ENCODE peak calls at places on chromosomes 6 and 20, in seven cellular contexts. Z, H, I, A, P, L and F are unnamed samples.

GRCh38 chr6:52286798-52287432 is 2.4 kb upstream of the MCM3 start:
- DNase-seq in L (peak; percentile 77), Z (peak; percentile 77), P (peak; percentile 57), H (peak; percentile 48), A (no peak), I (peak; percentile 17), F (peak; percentile 35)

GRCh38 chr6:83884523-83884922 is 25.0 kb downstream of the CYB5R4 start:
- DNase-seq in P (peak; percentile 22), I (no peak), Z (no peak), A (no peak), H (no peak), L (no peak), F (no peak)

GRCh38 chr20:50169329-50169823 is 15.9 kb upstream of the PEDS1 start:
- DNase-seq in I (no peak), L (peak; percentile 86), A (no peak), H (peak; percentile 81), Z (peak; percentile 76), P (peak; percentile 84), F (peak; percentile 87)

GRCh38 chr6:4675086-4675485 is 101.1 kb upstream of the CDYL start:
- DNase-seq in A (no peak), L (no peak), Z (no peak), H (no peak), P (no peak), I (no peak), F (no peak)

GRCh38 chr6:166776571-166776970 is 149.5 kb upstream of the RPS6KA2 start:
- DNase-seq in L (no peak), I (no peak), H (no peak), A (no peak), Z (no peak), P (no peak), F (no peak)

GRCh38 chr6:27296106-27296783 is 15.8 kb downstream of the POM121L2 start:
- DNase-seq in A (no peak), L (no peak), I (no peak), H (no peak), Z (no peak), P (no peak), F (no peak)

GRCh38 chr6:139262519-139263300 is 29.1 kb downstream of the TXLNB start:
- DNase-seq in L (no peak), I (peak; percentile 23), A (no peak), H (no peak), Z (no peak), P (peak; percentile 35), F (no peak)

GRCh38 chr6:115717062-115717461 is 343.6 kb downstream of the FRK start:
- DNase-seq in I (no peak), P (no peak), Z (no peak), L (no peak), H (no peak), A (no peak), F (no peak)

GRCh38 chr6:63440594-63440993 is 120.8 kb upstream of the LGSN start:
- DNase-seq in P (no peak), A (no peak), L (no peak), I (no peak), Z (no peak), H (no peak), F (no peak)

GRCh38 chr20:44768854-44769480 is 23.3 kb downstream of the KCNK15 start:
- DNase-seq in A (no peak), H (no peak), I (no peak), P (no peak), Z (no peak), L (no peak), F (no peak)

GRCh38 chr6:122838060-122838780 is 49.2 kb downstream of the SMPDL3A start:
- DNase-seq in Z (no peak), A (no peak), P (no peak), H (no peak), L (no peak), I (no peak), F (no peak)

GRCh38 chr6:35142578-35142977 is 1.4 kb upstream of the TCP11 start:
- DNase-seq in A (no peak), I (no peak), H (no peak), Z (no peak), P (no peak), L (no peak), F (no peak)

GRCh38 chr6:114707081-114707480 is 364.3 kb upstream of the HS3ST5 start:
- DNase-seq in L (no peak), Z (no peak), I (no peak), H (no peak), A (no peak), P (no peak), F (no peak)

DNA sequence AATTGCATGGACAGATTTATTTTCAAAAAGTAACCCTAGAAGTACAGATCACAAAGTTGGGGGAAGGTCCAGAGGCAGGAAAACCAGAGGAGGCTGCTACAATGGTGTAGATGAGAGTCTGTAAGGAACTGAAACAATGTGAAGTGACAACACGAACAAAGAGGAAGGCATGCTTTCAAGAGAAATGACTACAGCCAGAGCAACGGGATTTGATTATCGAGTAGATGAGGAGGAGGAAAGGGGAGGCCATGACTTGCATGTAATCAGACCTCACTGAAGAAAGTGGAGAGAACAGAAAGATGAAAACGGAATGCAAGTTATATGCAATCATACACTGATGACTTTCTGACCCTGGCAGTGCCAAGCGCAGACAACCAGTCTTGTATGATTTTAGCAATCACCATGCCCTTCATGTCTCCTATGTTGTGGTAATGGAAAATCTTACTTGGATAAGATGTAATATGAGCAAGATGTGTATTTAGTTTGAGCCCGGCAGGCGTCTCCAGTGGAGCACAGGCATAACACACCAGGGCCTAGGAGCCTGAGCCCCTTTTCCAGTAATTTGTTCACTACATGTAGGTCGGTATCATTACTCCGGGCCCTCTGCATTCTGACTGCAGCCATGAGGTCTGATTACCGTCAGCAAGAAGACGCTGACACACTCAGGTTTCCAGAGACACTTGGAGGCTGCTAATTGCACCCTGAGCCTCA is 34.0 kb upstream of the FAM83C start:
- DNase-seq in H (no peak), A (no peak), P (no peak), L (no peak), I (no peak), Z (no peak), F (no peak)
- H3K27me3 ChIP-seq in H (no peaks in the 10 kb centered on the region), A (no peaks in the 10 kb centered on the region), P (no peaks in the 10 kb centered on the region), L (no peaks in the 10 kb centered on the region), I (no peaks in the 10 kb centered on the region), Z (no peaks in the 10 kb centered on the region), F (no peaks in the 10 kb centered on the region)

DNA sequence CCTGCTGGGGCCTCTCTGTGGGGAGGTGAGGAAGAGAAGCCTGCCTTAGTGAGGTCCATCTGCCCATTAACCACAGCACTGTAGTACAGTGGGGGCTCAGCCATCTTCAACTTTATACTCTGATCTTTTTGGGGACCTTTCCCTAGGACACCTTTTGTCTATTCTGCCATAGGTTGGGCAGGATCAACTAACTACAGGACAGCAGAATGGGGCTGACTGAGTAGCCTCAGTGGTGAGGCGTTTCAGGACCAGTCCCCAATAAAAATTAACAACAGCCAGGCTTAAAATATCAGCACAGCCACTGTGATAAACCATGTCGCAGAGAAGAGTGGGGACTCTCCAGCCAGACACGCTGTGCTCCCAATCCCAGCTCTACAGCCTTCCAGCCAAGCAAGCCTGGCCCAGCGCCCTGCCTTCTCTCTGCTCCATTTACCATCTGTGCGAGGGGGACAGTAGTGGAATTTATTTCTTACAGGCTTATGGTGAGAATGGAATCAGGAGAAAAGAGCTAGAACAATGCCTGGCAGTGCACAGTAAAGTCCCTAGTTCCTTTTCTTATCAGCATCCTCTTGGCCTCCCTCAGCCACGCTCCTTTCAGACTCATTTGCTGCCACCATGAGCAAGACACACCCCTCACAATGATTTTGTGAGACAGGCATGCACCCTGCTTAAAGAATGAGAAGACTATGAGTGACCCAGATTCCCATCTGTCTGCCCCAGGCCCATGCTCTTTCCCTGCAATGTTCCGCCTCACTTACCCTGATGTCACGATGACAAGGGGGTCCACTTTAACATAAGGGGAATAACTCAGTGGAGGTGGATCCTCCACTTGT is 75.4 kb downstream of the SLC22A23 start:
- DNase-seq in Z (no peak), H (no peak), P (no peak), I (no peak), L (peak; percentile 81), A (no peak), F (no peak)
- H3K27ac ChIP-seq in Z (no peak overlapping the region), H (no peak overlapping the region), P (no peak overlapping the region), I (no peak overlapping the region), L (no peak overlapping the region), A (peak overlapping the region; percentile 87), F (peak overlapping the region; percentile 37)

GRCh38 chr6:108156938-108157233 is 8.9 kb upstream of the NR2E1 start:
- DNase-seq in Z (no peak), A (no peak), L (no peak), H (no peak), I (no peak), P (no peak), F (no peak)

GRCh38 chr6:108157972-108158441 is 7.8 kb upstream of the NR2E1 start:
- DNase-seq in P (no peak), Z (no peak), H (no peak), A (no peak), I (no peak), L (no peak), F (no peak)

GRCh38 chr6:108157234-108157971 is 8.4 kb upstream of the NR2E1 start:
- DNase-seq in H (no peak), Z (no peak), A (no peak), I (no peak), L (no peak), P (no peak), F (no peak)

GRCh38 chr6:108160009-108160408 is 5.8 kb upstream of the NR2E1 start:
- DNase-seq in P (no peak), Z (no peak), L (no peak), H (no peak), I (no peak), A (no peak), F (no peak)

DNA sequence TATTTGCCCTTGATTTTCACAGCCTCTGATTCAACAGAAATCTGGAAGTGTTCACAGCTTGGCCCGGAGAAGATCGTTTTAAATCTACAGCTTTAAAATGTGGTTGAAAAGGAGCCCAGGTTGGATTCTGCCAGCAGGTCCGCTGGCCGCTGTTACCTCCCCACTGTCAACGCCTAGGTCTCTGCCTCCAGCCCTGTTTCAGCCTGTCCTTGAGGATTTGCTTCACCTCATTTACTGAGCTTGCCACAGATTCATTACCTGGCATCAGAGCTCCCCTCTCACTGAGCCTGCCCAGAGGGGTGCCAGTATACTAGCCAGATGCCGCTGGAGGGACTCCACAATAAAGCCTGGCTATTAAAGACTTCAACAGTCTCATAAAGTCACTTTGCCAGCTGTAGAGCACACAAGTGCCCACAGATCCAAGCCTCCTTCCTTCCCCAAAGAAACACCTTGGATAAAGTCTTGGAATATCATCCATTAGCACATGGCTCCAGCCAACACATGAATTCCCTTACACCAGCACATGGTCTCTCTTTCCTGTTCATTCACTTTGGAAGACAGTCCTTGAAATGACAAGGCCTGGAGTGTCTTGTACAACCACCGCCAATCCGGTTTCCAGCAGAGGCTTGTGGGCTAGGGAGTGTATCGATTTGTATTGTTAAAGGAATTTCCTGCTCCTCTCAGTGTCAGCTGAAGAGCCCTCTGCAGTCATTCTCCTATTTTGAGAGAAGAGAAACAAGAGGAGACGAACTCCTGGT is 9.5 kb upstream of the NR2E1 start:
- DNase-seq in H (no peak), A (no peak), P (no peak), I (no peak), Z (no peak), L (no peak), F (no peak)
- H3K27me3 ChIP-seq in H (peaks cover 100% of the 10 kb centered on the region), A (peaks cover 43% of the 10 kb centered on the region), P (peaks cover 21% of the 10 kb centered on the region), I (peaks cover 45% of the 10 kb centered on the region), Z (peaks cover 93% of the 10 kb centered on the region), L (peaks cover 2% of the 10 kb centered on the region), F (peaks cover 12% of the 10 kb centered on the region)

DNA sequence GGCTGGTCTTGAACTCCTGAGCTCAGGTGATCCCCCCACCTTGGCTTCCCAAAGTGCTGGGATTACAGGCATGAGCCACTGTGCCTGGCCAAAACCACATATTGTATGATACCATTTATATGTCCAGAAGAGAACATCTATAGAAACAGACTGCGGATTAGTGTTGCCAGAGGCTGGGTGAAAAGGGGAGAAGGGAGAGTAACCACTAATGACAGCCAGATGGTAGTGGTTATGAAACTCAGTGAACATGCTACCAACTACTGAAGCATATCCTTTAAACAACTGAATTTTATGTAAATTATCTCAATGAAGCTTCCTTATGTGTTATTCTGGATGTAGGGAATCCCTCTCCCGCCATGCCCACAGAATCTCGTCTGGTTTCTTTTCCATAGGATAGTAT is 15.7 kb downstream of the SLC23A2 start:
- DNase-seq in L (no peak), H (no peak), I (no peak), A (no peak), Z (no peak), P (no peak), F (no peak)
- H3K27ac ChIP-seq in L (no peak overlapping the region), H (no peak overlapping the region), I (no peak overlapping the region), A (no peak overlapping the region), Z (no peak overlapping the region), P (no peak overlapping the region), F (no peak overlapping the region)